ENCODE peak calls at places on chromosomes 12 and 14, in ten cellular contexts. One of them, this sample, is unnamed.

GRCh38 chr12:13205809-13206559 is 9.5 kb downstream of the EMP1 start:
- DNase-seq in transverse colon: no peak
- DNase-seq in lower lobe of right lung: no peak
- DNase-seq in GM13977: no peak
- DNase-seq in astrocyte of the cerebellum: peak
- DNase-seq in retinal pigment epithelial cell: no peak
- DNase-seq in fibroblast of pulmonary artery: peak
- DNase-seq in PC-3: peak
- DNase-seq in Calu3: peak
- DNase-seq in uterus: no peak
- DNase-seq in this sample: no peak

GRCh38 chr12:68761442-68761812 is 15.5 kb downstream of the SLC35E3 start:
- DNase-seq in lower lobe of right lung: no peak
- DNase-seq in astrocyte of the cerebellum: no peak
- DNase-seq in transverse colon: no peak
- DNase-seq in GM13977: no peak
- DNase-seq in PC-3: no peak
- DNase-seq in Calu3: no peak
- DNase-seq in fibroblast of pulmonary artery: no peak
- DNase-seq in uterus: no peak
- DNase-seq in retinal pigment epithelial cell: no peak
- DNase-seq in this sample: no peak

GRCh38 chr12:18998343-18999270 is 130.9 kb upstream of the PLEKHA5 start:
- DNase-seq in GM13977: no peak
- DNase-seq in astrocyte of the cerebellum: peak
- DNase-seq in lower lobe of right lung: no peak
- DNase-seq in retinal pigment epithelial cell: no peak
- DNase-seq in Calu3: no peak
- DNase-seq in transverse colon: no peak
- DNase-seq in PC-3: peak
- DNase-seq in fibroblast of pulmonary artery: peak
- DNase-seq in uterus: no peak
- DNase-seq in this sample: no peak

GRCh38 chr12:46430340-46430948 is 57.9 kb upstream of the SLC38A2 start:
- DNase-seq in transverse colon: no peak
- DNase-seq in PC-3: peak
- DNase-seq in uterus: no peak
- DNase-seq in astrocyte of the cerebellum: peak
- DNase-seq in Calu3: peak
- DNase-seq in retinal pigment epithelial cell: peak
- DNase-seq in GM13977: peak
- DNase-seq in fibroblast of pulmonary artery: peak
- DNase-seq in lower lobe of right lung: no peak
- DNase-seq in this sample: peak

GRCh38 chr12:95151406-95151805 is 65.9 kb downstream of the FGD6 start:
- DNase-seq in lower lobe of right lung: no peak
- DNase-seq in PC-3: no peak
- DNase-seq in uterus: no peak
- DNase-seq in astrocyte of the cerebellum: no peak
- DNase-seq in retinal pigment epithelial cell: no peak
- DNase-seq in Calu3: no peak
- DNase-seq in GM13977: no peak
- DNase-seq in transverse colon: no peak
- DNase-seq in fibroblast of pulmonary artery: no peak
- DNase-seq in this sample: no peak

GRCh38 chr14:70885343-70886014 is 21.8 kb upstream of the PCNX1 start:
- DNase-seq in uterus: no peak
- DNase-seq in transverse colon: no peak
- DNase-seq in retinal pigment epithelial cell: no peak
- DNase-seq in Calu3: no peak
- DNase-seq in GM13977: no peak
- DNase-seq in fibroblast of pulmonary artery: no peak
- DNase-seq in PC-3: no peak
- DNase-seq in lower lobe of right lung: no peak
- DNase-seq in astrocyte of the cerebellum: no peak
- DNase-seq in this sample: no peak

GRCh38 chr12:109800536-109800935 is 32.7 kb downstream of the TRPV4 start:
- DNase-seq in GM13977: no peak
- DNase-seq in lower lobe of right lung: no peak
- DNase-seq in Calu3: no peak
- DNase-seq in retinal pigment epithelial cell: no peak
- DNase-seq in fibroblast of pulmonary artery: no peak
- DNase-seq in PC-3: no peak
- DNase-seq in transverse colon: no peak
- DNase-seq in uterus: no peak
- DNase-seq in astrocyte of the cerebellum: no peak
- DNase-seq in this sample: no peak

GRCh38 chr12:65961731-65962130 is 137.4 kb downstream of the HMGA2 start:
- DNase-seq in lower lobe of right lung: no peak
- DNase-seq in PC-3: no peak
- DNase-seq in uterus: no peak
- DNase-seq in Calu3: no peak
- DNase-seq in astrocyte of the cerebellum: no peak
- DNase-seq in transverse colon: no peak
- DNase-seq in GM13977: no peak
- DNase-seq in fibroblast of pulmonary artery: no peak
- DNase-seq in retinal pigment epithelial cell: peak
- DNase-seq in this sample: no peak

GRCh38 chr12:94641283-94641682 is 9.1 kb downstream of the TMCC3 start:
- DNase-seq in lower lobe of right lung: no peak
- DNase-seq in fibroblast of pulmonary artery: no peak
- DNase-seq in transverse colon: no peak
- DNase-seq in uterus: no peak
- DNase-seq in retinal pigment epithelial cell: no peak
- DNase-seq in Calu3: no peak
- DNase-seq in astrocyte of the cerebellum: no peak
- DNase-seq in PC-3: no peak
- DNase-seq in GM13977: no peak
- DNase-seq in this sample: no peak

GRCh38 chr14:101083564-101084435 is 180.3 kb upstream of the RTL1 start:
- DNase-seq in astrocyte of the cerebellum: no peak
- DNase-seq in uterus: no peak
- DNase-seq in transverse colon: peak
- DNase-seq in GM13977: no peak
- DNase-seq in Calu3: no peak
- DNase-seq in retinal pigment epithelial cell: no peak
- DNase-seq in PC-3: peak
- DNase-seq in fibroblast of pulmonary artery: no peak
- DNase-seq in lower lobe of right lung: no peak
- DNase-seq in this sample: no peak

GRCh38 chr12:84842406-84843013 is 70.1 kb downstream of the SLC6A15 start:
- DNase-seq in astrocyte of the cerebellum: peak
- DNase-seq in GM13977: peak
- DNase-seq in uterus: no peak
- DNase-seq in fibroblast of pulmonary artery: peak
- DNase-seq in transverse colon: no peak
- DNase-seq in Calu3: peak
- DNase-seq in PC-3: peak
- DNase-seq in lower lobe of right lung: no peak
- DNase-seq in retinal pigment epithelial cell: peak
- DNase-seq in this sample: peak

GRCh38 chr12:27025116-27025515 is 2.8 kb downstream of the MED21 start:
- DNase-seq in Calu3: no peak
- DNase-seq in uterus: no peak
- DNase-seq in astrocyte of the cerebellum: no peak
- DNase-seq in lower lobe of right lung: no peak
- DNase-seq in fibroblast of pulmonary artery: no peak
- DNase-seq in transverse colon: no peak
- DNase-seq in PC-3: peak
- DNase-seq in retinal pigment epithelial cell: no peak
- DNase-seq in GM13977: no peak
- DNase-seq in this sample: no peak

GRCh38 chr14:26008290-26008689 is 589.5 kb downstream of the NOVA1 start:
- DNase-seq in PC-3: peak
- DNase-seq in Calu3: no peak
- DNase-seq in GM13977: no peak
- DNase-seq in retinal pigment epithelial cell: no peak
- DNase-seq in uterus: no peak
- DNase-seq in fibroblast of pulmonary artery: peak
- DNase-seq in astrocyte of the cerebellum: no peak
- DNase-seq in lower lobe of right lung: no peak
- DNase-seq in transverse colon: no peak
- DNase-seq in this sample: no peak

GRCh38 chr12:124259168-124260066 is 35.5 kb upstream of the RFLNA start:
- DNase-seq in PC-3: no peak
- DNase-seq in uterus: no peak
- DNase-seq in lower lobe of right lung: no peak
- DNase-seq in retinal pigment epithelial cell: no peak
- DNase-seq in transverse colon: no peak
- DNase-seq in astrocyte of the cerebellum: no peak
- DNase-seq in fibroblast of pulmonary artery: peak
- DNase-seq in Calu3: no peak
- DNase-seq in GM13977: no peak
- DNase-seq in this sample: no peak

GRCh38 chr12:6554168-6554989 is 1.5 kb downstream of the IFFO1 start:
- DNase-seq in astrocyte of the cerebellum: no peak
- DNase-seq in PC-3: peak
- DNase-seq in transverse colon: peak
- DNase-seq in uterus: peak
- DNase-seq in lower lobe of right lung: peak
- DNase-seq in Calu3: peak
- DNase-seq in fibroblast of pulmonary artery: peak
- DNase-seq in retinal pigment epithelial cell: no peak
- DNase-seq in GM13977: peak
- DNase-seq in this sample: peak
- TF ChIP-seq CTCF in astrocyte of the cerebellum: peak
- TF ChIP-seq CTCF in PC-3: peak
- TF ChIP-seq CTCF in transverse colon: peak
- TF ChIP-seq CTCF in uterus: peak
- TF ChIP-seq CTCF in lower lobe of right lung: peak
- TF ChIP-seq CTCF in Calu3: peak
- TF ChIP-seq CTCF in fibroblast of pulmonary artery: peak
- TF ChIP-seq CTCF in retinal pigment epithelial cell: peak
- TF ChIP-seq CTCF in GM13977: peak
- TF ChIP-seq CTCF in this sample: peak

GRCh38 chr12:50642035-50642451 is 121.9 kb upstream of the ATF1 start:
- DNase-seq in lower lobe of right lung: no peak
- DNase-seq in PC-3: peak
- DNase-seq in fibroblast of pulmonary artery: peak
- DNase-seq in transverse colon: no peak
- DNase-seq in Calu3: no peak
- DNase-seq in astrocyte of the cerebellum: peak
- DNase-seq in GM13977: no peak
- DNase-seq in retinal pigment epithelial cell: no peak
- DNase-seq in uterus: no peak
- DNase-seq in this sample: no peak

GRCh38 chr12:50647031-50647430 is 116.9 kb upstream of the ATF1 start:
- DNase-seq in PC-3: no peak
- DNase-seq in astrocyte of the cerebellum: no peak
- DNase-seq in transverse colon: no peak
- DNase-seq in Calu3: no peak
- DNase-seq in lower lobe of right lung: no peak
- DNase-seq in retinal pigment epithelial cell: no peak
- DNase-seq in uterus: no peak
- DNase-seq in fibroblast of pulmonary artery: no peak
- DNase-seq in GM13977: no peak
- DNase-seq in this sample: no peak

GRCh38 chr12:50642755-50643154 is 121.1 kb upstream of the ATF1 start:
- DNase-seq in uterus: no peak
- DNase-seq in retinal pigment epithelial cell: no peak
- DNase-seq in PC-3: no peak
- DNase-seq in astrocyte of the cerebellum: no peak
- DNase-seq in Calu3: no peak
- DNase-seq in GM13977: no peak
- DNase-seq in fibroblast of pulmonary artery: no peak
- DNase-seq in lower lobe of right lung: no peak
- DNase-seq in transverse colon: no peak
- DNase-seq in this sample: no peak

GRCh38 chr12:50650285-50650684 is 113.6 kb upstream of the ATF1 start:
- DNase-seq in retinal pigment epithelial cell: no peak
- DNase-seq in PC-3: no peak
- DNase-seq in fibroblast of pulmonary artery: no peak
- DNase-seq in lower lobe of right lung: no peak
- DNase-seq in GM13977: no peak
- DNase-seq in transverse colon: no peak
- DNase-seq in uterus: no peak
- DNase-seq in Calu3: no peak
- DNase-seq in astrocyte of the cerebellum: no peak
- DNase-seq in this sample: no peak

DNA sequence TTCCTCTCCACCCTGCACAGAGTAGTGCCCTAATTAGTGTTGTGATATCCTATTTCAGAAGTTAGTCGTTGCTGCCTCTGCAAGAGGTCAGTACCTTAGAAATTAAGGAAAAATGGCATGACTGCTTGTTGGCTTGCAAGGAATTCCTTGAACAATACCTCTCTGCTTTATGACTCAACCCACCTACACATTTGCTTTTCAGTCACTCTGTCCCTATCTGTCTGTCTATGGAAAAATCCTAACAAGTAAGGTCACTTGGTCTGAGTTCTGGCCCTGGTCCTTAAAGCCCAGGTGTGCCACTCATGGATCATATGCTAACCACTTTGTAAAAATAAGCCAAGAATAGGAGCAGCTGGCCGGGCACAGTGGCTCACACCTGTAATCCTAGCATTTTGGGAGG is 116.4 kb upstream of the ATF1 start:
- DNase-seq in retinal pigment epithelial cell: no peak
- DNase-seq in lower lobe of right lung: no peak
- DNase-seq in astrocyte of the cerebellum: no peak
- DNase-seq in uterus: no peak
- DNase-seq in PC-3: peak
- DNase-seq in Calu3: no peak
- DNase-seq in transverse colon: no peak
- DNase-seq in GM13977: no peak
- DNase-seq in fibroblast of pulmonary artery: peak
- DNase-seq in this sample: no peak
- TF ChIP-seq CTCF in retinal pigment epithelial cell: no peak
- TF ChIP-seq CTCF in lower lobe of right lung: no peak
- TF ChIP-seq CTCF in astrocyte of the cerebellum: no peak
- TF ChIP-seq CTCF in uterus: no peak
- TF ChIP-seq CTCF in PC-3: no peak
- TF ChIP-seq CTCF in Calu3: no peak
- TF ChIP-seq CTCF in transverse colon: no peak
- TF ChIP-seq CTCF in GM13977: no peak
- TF ChIP-seq CTCF in fibroblast of pulmonary artery: no peak
- TF ChIP-seq CTCF in this sample: no peak

GRCh38 chr14:103623883-103624482 is 5.0 kb upstream of the KLC1 start:
- DNase-seq in fibroblast of pulmonary artery: no peak
- DNase-seq in retinal pigment epithelial cell: no peak
- DNase-seq in astrocyte of the cerebellum: no peak
- DNase-seq in PC-3: no peak
- DNase-seq in GM13977: no peak
- DNase-seq in lower lobe of right lung: peak
- DNase-seq in uterus: peak
- DNase-seq in Calu3: peak
- DNase-seq in transverse colon: peak
- DNase-seq in this sample: no peak
- TF ChIP-seq CTCF in fibroblast of pulmonary artery: no peak
- TF ChIP-seq CTCF in retinal pigment epithelial cell: no peak
- TF ChIP-seq CTCF in astrocyte of the cerebellum: no peak
- TF ChIP-seq CTCF in PC-3: no peak
- TF ChIP-seq CTCF in GM13977: no peak
- TF ChIP-seq CTCF in lower lobe of right lung: no peak
- TF ChIP-seq CTCF in uterus: no peak
- TF ChIP-seq CTCF in Calu3: no peak
- TF ChIP-seq CTCF in transverse colon: no peak
- TF ChIP-seq CTCF in this sample: no peak

DNA sequence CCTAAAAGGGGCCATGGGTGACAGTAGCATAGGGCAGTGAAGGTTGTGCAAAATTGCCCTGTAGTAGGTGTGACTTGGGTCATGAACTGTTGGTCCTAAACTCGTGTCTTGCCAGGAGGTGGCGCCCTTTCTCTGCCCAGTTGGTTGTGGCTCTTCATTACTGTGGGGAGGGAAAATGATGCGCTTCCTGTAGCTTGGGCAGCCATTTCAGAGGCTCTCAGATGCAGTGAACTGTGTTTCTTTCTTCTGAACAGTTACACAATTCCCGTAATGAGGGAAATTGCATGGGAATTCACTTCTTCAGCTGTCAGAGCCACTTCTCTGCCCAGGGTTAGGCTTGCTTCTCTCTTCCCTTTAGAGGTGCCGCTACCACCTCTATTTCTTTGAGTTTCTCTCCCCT is 148.1 kb upstream of the NRXN3 start:
- DNase-seq in lower lobe of right lung: peak
- DNase-seq in transverse colon: peak
- DNase-seq in GM13977: peak
- DNase-seq in Calu3: peak
- DNase-seq in retinal pigment epithelial cell: peak
- DNase-seq in PC-3: peak
- DNase-seq in fibroblast of pulmonary artery: peak
- DNase-seq in astrocyte of the cerebellum: peak
- DNase-seq in uterus: no peak
- DNase-seq in this sample: peak
- TF ChIP-seq CTCF in lower lobe of right lung: peak
- TF ChIP-seq CTCF in transverse colon: peak
- TF ChIP-seq CTCF in GM13977: peak
- TF ChIP-seq CTCF in Calu3: peak
- TF ChIP-seq CTCF in retinal pigment epithelial cell: peak
- TF ChIP-seq CTCF in PC-3: peak
- TF ChIP-seq CTCF in fibroblast of pulmonary artery: peak
- TF ChIP-seq CTCF in astrocyte of the cerebellum: peak
- TF ChIP-seq CTCF in uterus: no peak
- TF ChIP-seq CTCF in this sample: peak